ENCODE peak calls at places on chromosomes 11 and 22, in five cellular contexts. One of them, this sample, is unnamed. For H3K4me1 and H3K36me3, the result is how much of the 10 kb centered on the place peaks cover.

GRCh38 chr11:111836766-111837165 is 34.6 kb downstream of the ALG9 start:
- DNase-seq in stomach: no peak
- DNase-seq in pancreas: no peak
- DNase-seq in upper lobe of left lung: no peak
- DNase-seq in neural progenitor cell: no peak
- DNase-seq in this sample: no peak

GRCh38 chr11:132373405-132374141 is 1003.2 kb downstream of the NTM start:
- DNase-seq in neural progenitor cell: no peak
- DNase-seq in pancreas: no peak
- DNase-seq in stomach: no peak
- DNase-seq in upper lobe of left lung: no peak
- DNase-seq in this sample: no peak

GRCh38 chr11:113473983-113474361 is 1.2 kb downstream of the DRD2 start:
- DNase-seq in neural progenitor cell: no peak
- DNase-seq in pancreas: no peak
- DNase-seq in stomach: no peak
- DNase-seq in upper lobe of left lung: no peak
- DNase-seq in this sample: no peak

GRCh38 chr22:36162127-36163034 is 1.8 kb upstream of the APOL3 start:
- DNase-seq in pancreas: no peak
- DNase-seq in upper lobe of left lung: peak
- DNase-seq in neural progenitor cell: no peak
- DNase-seq in stomach: no peak
- DNase-seq in this sample: no peak

GRCh38 chr11:128341767-128342318 is 245.5 kb downstream of the ETS1 start:
- DNase-seq in stomach: no peak
- DNase-seq in pancreas: no peak
- DNase-seq in upper lobe of left lung: no peak
- DNase-seq in neural progenitor cell: peak
- DNase-seq in this sample: no peak

GRCh38 chr11:115993613-115994012 is 489.4 kb upstream of the CADM1 start:
- DNase-seq in stomach: no peak
- DNase-seq in pancreas: no peak
- DNase-seq in upper lobe of left lung: no peak
- DNase-seq in neural progenitor cell: no peak
- DNase-seq in this sample: no peak

GRCh38 chr11:72700026-72700610 is 25.9 kb upstream of the PDE2A start:
- DNase-seq in neural progenitor cell: no peak
- DNase-seq in upper lobe of left lung: no peak
- DNase-seq in stomach: no peak
- DNase-seq in pancreas: no peak
- DNase-seq in this sample: no peak

GRCh38 chr11:47152126-47152952 is 24.3 kb downstream of the ARFGAP2 start:
- DNase-seq in neural progenitor cell: no peak
- DNase-seq in pancreas: no peak
- DNase-seq in stomach: no peak
- DNase-seq in upper lobe of left lung: no peak
- DNase-seq in this sample: no peak

GRCh38 chr11:17443423-17443822 is 33.2 kb downstream of the ABCC8 start:
- DNase-seq in upper lobe of left lung: no peak
- DNase-seq in pancreas: no peak
- DNase-seq in stomach: no peak
- DNase-seq in neural progenitor cell: no peak
- DNase-seq in this sample: no peak

GRCh38 chr11:130634981-130635473 is 186.6 kb downstream of the ADAMTS15 start:
- DNase-seq in pancreas: no peak
- DNase-seq in stomach: no peak
- DNase-seq in upper lobe of left lung: no peak
- DNase-seq in neural progenitor cell: no peak
- DNase-seq in this sample: no peak

GRCh38 chr22:23033116-23033905 is 37.0 kb upstream of the GNAZ start:
- DNase-seq in neural progenitor cell: no peak
- DNase-seq in pancreas: no peak
- DNase-seq in stomach: no peak
- DNase-seq in upper lobe of left lung: no peak
- DNase-seq in this sample: no peak

GRCh38 chr22:29914991-29915390 is 32.0 kb downstream of the MTMR3 start:
- DNase-seq in upper lobe of left lung: no peak
- DNase-seq in neural progenitor cell: no peak
- DNase-seq in stomach: no peak
- DNase-seq in pancreas: no peak
- DNase-seq in this sample: no peak

GRCh38 chr22:23783496-23784167 is 3.1 kb upstream of the SMARCB1 start:
- DNase-seq in pancreas: no peak
- DNase-seq in upper lobe of left lung: no peak
- DNase-seq in neural progenitor cell: no peak
- DNase-seq in stomach: no peak
- DNase-seq in this sample: no peak

GRCh38 chr11:47359162-47359561 is 6.7 kb upstream of the MYBPC3 start:
- DNase-seq in pancreas: no peak
- DNase-seq in neural progenitor cell: no peak
- DNase-seq in upper lobe of left lung: no peak
- DNase-seq in stomach: no peak
- DNase-seq in this sample: no peak

GRCh38 chr11:120974980-120975379 is 48.9 kb upstream of the TBCEL start:
- DNase-seq in upper lobe of left lung: no peak
- DNase-seq in pancreas: no peak
- DNase-seq in stomach: no peak
- DNase-seq in neural progenitor cell: no peak
- DNase-seq in this sample: no peak

GRCh38 chr11:1304376-1304775 is 5.1 kb downstream of the TOLLIP start:
- DNase-seq in stomach: peak
- DNase-seq in pancreas: peak
- DNase-seq in neural progenitor cell: no peak
- DNase-seq in upper lobe of left lung: peak
- DNase-seq in this sample: no peak

GRCh38 chr11:104078995-104079394 is 42.6 kb downstream of the DDI1 start:
- DNase-seq in neural progenitor cell: no peak
- DNase-seq in upper lobe of left lung: no peak
- DNase-seq in stomach: no peak
- DNase-seq in pancreas: no peak
- DNase-seq in this sample: no peak

GRCh38 chr22:44661659-44662569 is 40.1 kb upstream of the PRR5 start:
- DNase-seq in upper lobe of left lung: no peak
- DNase-seq in stomach: no peak
- DNase-seq in neural progenitor cell: no peak
- DNase-seq in pancreas: no peak
- DNase-seq in this sample: no peak

GRCh38 chr22:28369849-28370248 is 309.8 kb downstream of the TTC28 start:
- DNase-seq in upper lobe of left lung: no peak
- DNase-seq in stomach: no peak
- DNase-seq in pancreas: no peak
- DNase-seq in neural progenitor cell: no peak
- DNase-seq in this sample: no peak

GRCh38 chr11:68010058-68011041 is at the start of gene ALDH3B1:
- DNase-seq in upper lobe of left lung: peak
- DNase-seq in neural progenitor cell: peak
- DNase-seq in stomach: peak
- DNase-seq in pancreas: peak
- DNase-seq in this sample: peak

GRCh38 chr11:67289651-67290479 is 762 bp downstream of the ANKRD13D start:
- DNase-seq in pancreas: peak
- DNase-seq in neural progenitor cell: peak
- DNase-seq in stomach: no peak
- DNase-seq in upper lobe of left lung: no peak
- DNase-seq in this sample: no peak

GRCh38 chr22:43128928-43129424 is 14.2 kb downstream of the MCAT start:
- DNase-seq in upper lobe of left lung: no peak
- DNase-seq in stomach: peak
- DNase-seq in neural progenitor cell: no peak
- DNase-seq in pancreas: peak
- DNase-seq in this sample: no peak

GRCh38 chr11:19714093-19714386 is 1.4 kb downstream of the NAV2 start:
- DNase-seq in neural progenitor cell: peak
- DNase-seq in upper lobe of left lung: no peak
- DNase-seq in stomach: no peak
- DNase-seq in pancreas: peak
- DNase-seq in this sample: no peak

GRCh38 chr11:235998-236773 is at the start of gene SIRT3:
- DNase-seq in neural progenitor cell: peak
- DNase-seq in pancreas: peak
- DNase-seq in upper lobe of left lung: peak
- DNase-seq in stomach: peak
- DNase-seq in this sample: peak

GRCh38 chr22:26805131-26805530 is 147.7 kb downstream of the MIAT start:
- DNase-seq in neural progenitor cell: no peak
- DNase-seq in pancreas: no peak
- DNase-seq in upper lobe of left lung: no peak
- DNase-seq in stomach: no peak
- DNase-seq in this sample: no peak

GRCh38 chr11:8071616-8072581 is 9.1 kb upstream of the TUB start:
- DNase-seq in stomach: no peak
- DNase-seq in upper lobe of left lung: no peak
- DNase-seq in neural progenitor cell: peak
- DNase-seq in pancreas: no peak
- DNase-seq in this sample: no peak
- H3K27ac ChIP-seq in stomach: no peak
- H3K27ac ChIP-seq in upper lobe of left lung: no peak
- H3K27ac ChIP-seq in neural progenitor cell: no peak
- H3K27ac ChIP-seq in pancreas: no peak
- H3K27ac ChIP-seq in this sample: no peak

DNA sequence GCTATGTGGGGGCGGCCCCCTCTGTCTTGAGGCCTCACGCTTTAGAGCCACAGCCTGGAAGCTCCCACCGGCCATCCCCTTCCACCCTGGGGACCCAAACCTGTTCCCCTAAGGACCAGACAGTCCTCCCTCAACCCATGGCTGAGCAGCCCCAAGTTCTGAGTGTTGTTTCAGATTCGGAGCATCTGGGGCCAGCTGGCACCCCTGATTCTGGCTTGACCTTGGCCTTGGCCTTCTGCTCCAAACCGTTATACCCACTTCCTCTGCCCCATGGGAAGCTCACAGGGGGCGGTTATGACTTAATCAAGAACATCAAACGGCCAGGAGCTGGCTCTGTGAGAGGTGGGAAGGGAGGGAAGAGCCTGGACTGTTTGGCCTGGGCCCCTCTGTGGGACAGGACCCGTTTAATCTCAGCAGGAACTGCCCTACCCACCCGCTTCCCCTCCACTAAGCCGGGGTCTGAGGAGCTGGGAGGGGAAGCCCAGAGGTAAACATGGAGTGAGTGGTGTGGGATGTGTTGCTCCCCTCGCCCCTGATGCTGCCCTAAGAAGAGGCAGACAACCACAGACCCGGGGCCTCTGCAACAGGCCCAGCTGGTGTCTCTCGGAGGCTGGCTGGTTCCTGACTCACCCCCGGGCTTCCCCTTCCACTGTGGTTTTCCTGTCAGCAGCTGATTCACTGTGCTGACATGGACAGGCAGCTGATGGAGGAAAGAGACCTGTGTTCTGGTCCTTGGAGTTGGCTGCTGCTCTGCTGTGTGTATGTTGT is 3.4 kb downstream of the CD82 start:
- DNase-seq in stomach: peak
- DNase-seq in upper lobe of left lung: peak
- DNase-seq in pancreas: no peak
- DNase-seq in neural progenitor cell: no peak
- DNase-seq in this sample: peak
- H3K4me1 ChIP-seq in stomach: half or more
- H3K4me1 ChIP-seq in upper lobe of left lung: half or more
- H3K4me1 ChIP-seq in pancreas: under half
- H3K4me1 ChIP-seq in neural progenitor cell: under half
- H3K4me1 ChIP-seq in this sample: under half

DNA sequence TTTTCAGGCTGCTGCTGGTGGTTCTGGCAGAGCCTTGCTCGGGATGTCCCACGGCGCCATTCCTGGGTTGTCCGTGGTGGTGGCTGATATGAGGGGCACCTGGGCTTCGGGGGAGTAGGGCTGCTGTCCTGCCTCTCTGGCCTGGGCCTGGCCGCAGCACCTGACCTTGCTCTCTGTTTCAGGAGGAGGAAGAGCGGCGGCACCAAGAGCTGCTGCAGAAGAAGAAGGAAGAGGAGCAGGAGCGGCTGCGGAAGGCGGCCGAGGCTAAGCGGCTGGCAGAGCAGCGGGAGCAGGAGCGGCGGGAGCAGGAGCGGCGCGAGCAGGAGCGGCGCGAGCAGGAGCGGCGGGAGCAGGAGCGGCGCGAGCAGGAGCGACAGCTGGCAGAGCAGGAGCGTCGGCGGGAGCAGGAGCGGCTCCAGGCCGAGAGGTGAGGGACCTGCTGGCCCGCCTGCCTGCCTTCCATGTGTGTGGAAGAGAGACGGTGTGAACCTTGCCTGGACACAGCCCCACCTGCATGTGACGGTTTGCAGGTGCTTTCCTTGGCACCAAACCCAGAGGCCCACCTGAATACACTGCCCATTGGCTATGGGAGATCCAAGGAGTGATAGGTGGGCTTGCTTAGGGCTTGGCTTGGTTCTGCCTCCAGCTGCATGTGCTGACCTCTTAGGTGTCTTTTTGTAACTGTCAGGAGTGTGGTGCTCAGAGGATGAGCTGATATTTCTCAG is 22.8 kb downstream of the INCENP start:
- DNase-seq in upper lobe of left lung: no peak
- DNase-seq in neural progenitor cell: no peak
- DNase-seq in stomach: peak
- DNase-seq in pancreas: no peak
- DNase-seq in this sample: no peak
- H3K36me3 ChIP-seq in upper lobe of left lung: under half
- H3K36me3 ChIP-seq in neural progenitor cell: under half
- H3K36me3 ChIP-seq in stomach: half or more
- H3K36me3 ChIP-seq in pancreas: under half
- H3K36me3 ChIP-seq in this sample: under half

GRCh38 chr11:124193221-124193945 is 10.2 kb downstream of the OR10D3 start:
- DNase-seq in neural progenitor cell: peak
- DNase-seq in upper lobe of left lung: no peak
- DNase-seq in stomach: no peak
- DNase-seq in pancreas: no peak
- DNase-seq in this sample: no peak

GRCh38 chr11:124197999-124198398 is 14.9 kb downstream of the OR10D3 start:
- DNase-seq in neural progenitor cell: no peak
- DNase-seq in pancreas: no peak
- DNase-seq in stomach: no peak
- DNase-seq in upper lobe of left lung: no peak
- DNase-seq in this sample: no peak

GRCh38 chr11:124195419-124195734 is 12.2 kb downstream of the OR10D3 start:
- DNase-seq in upper lobe of left lung: no peak
- DNase-seq in neural progenitor cell: no peak
- DNase-seq in pancreas: no peak
- DNase-seq in stomach: no peak
- DNase-seq in this sample: no peak

GRCh38 chr11:124194696-124195418 is 11.7 kb downstream of the OR10D3 start:
- DNase-seq in upper lobe of left lung: peak
- DNase-seq in pancreas: no peak
- DNase-seq in neural progenitor cell: peak
- DNase-seq in stomach: peak
- DNase-seq in this sample: no peak

DNA sequence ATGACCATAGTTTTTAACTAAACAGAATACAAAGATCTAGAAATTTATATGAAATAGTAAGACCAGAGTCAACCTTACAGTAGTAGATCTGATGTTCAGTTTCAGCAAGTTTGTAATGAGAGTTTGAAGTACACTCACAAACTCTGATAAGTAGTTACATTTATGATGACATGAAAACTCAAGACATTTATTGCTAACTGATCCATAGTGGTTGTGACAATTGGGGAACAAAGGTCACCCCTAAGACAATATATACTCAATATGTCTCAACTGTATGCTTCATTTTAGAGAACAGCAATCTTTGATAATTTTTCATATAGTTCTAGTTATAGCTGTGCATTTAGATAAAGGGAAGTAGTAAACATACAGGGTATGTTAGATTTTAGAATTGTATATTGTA is 11.1 kb downstream of the OR10D3 start:
- DNase-seq in pancreas: no peak
- DNase-seq in stomach: no peak
- DNase-seq in upper lobe of left lung: no peak
- DNase-seq in neural progenitor cell: no peak
- DNase-seq in this sample: no peak
- H3K27ac ChIP-seq in pancreas: no peak
- H3K27ac ChIP-seq in stomach: no peak
- H3K27ac ChIP-seq in upper lobe of left lung: peak
- H3K27ac ChIP-seq in neural progenitor cell: no peak
- H3K27ac ChIP-seq in this sample: no peak